ENCODE peak calls at places on chromosomes 11 and 22, in seven cellular contexts. One of them, this sample, is unnamed.

GRCh38 chr22:45865561-45866397 is 111.2 kb downstream of the WNT7B start:
- DNase-seq in neural crest cell: no peak
- DNase-seq in upper lobe of right lung: no peak
- DNase-seq in psoas muscle: no peak
- DNase-seq in dorsolateral prefrontal cortex: no peak
- DNase-seq in activated CD8-positive, alpha-beta memory T cell treated with anti-CD3 and anti-CD28 coated beads for 4 hours: no peak
- DNase-seq in stimulated activated CD4-positive, alpha-beta T cell treated with anti-CD3 and anti-CD28 coated beads, Interleukin-2, amount 100 ng/mL, for 48 hours: no peak
- DNase-seq in this sample: no peak

GRCh38 chr22:32557424-32557823 is 82.8 kb downstream of the FBXO7 start:
- DNase-seq in neural crest cell: no peak
- DNase-seq in upper lobe of right lung: no peak
- DNase-seq in psoas muscle: no peak
- DNase-seq in dorsolateral prefrontal cortex: no peak
- DNase-seq in activated CD8-positive, alpha-beta memory T cell treated with anti-CD3 and anti-CD28 coated beads for 4 hours: no peak
- DNase-seq in stimulated activated CD4-positive, alpha-beta T cell treated with anti-CD3 and anti-CD28 coated beads, Interleukin-2, amount 100 ng/mL, for 48 hours: no peak
- DNase-seq in this sample: no peak

GRCh38 chr11:14583252-14584105 is 60.1 kb upstream of the PDE3B start:
- DNase-seq in neural crest cell: no peak
- DNase-seq in upper lobe of right lung: no peak
- DNase-seq in psoas muscle: no peak
- DNase-seq in dorsolateral prefrontal cortex: no peak
- DNase-seq in activated CD8-positive, alpha-beta memory T cell treated with anti-CD3 and anti-CD28 coated beads for 4 hours: no peak
- DNase-seq in stimulated activated CD4-positive, alpha-beta T cell treated with anti-CD3 and anti-CD28 coated beads, Interleukin-2, amount 100 ng/mL, for 48 hours: no peak
- DNase-seq in this sample: no peak

GRCh38 chr11:17541330-17541885 is 2.8 kb downstream of the USH1C start:
- DNase-seq in neural crest cell: no peak
- DNase-seq in upper lobe of right lung: no peak
- DNase-seq in psoas muscle: peak; percentile 12
- DNase-seq in dorsolateral prefrontal cortex: no peak
- DNase-seq in activated CD8-positive, alpha-beta memory T cell treated with anti-CD3 and anti-CD28 coated beads for 4 hours: no peak
- DNase-seq in stimulated activated CD4-positive, alpha-beta T cell treated with anti-CD3 and anti-CD28 coated beads, Interleukin-2, amount 100 ng/mL, for 48 hours: no peak
- DNase-seq in this sample: no peak

GRCh38 chr11:111870113-111870512 is 1.3 kb downstream of the ALG9 start:
- DNase-seq in neural crest cell: no peak
- DNase-seq in upper lobe of right lung: no peak
- DNase-seq in psoas muscle: no peak
- DNase-seq in dorsolateral prefrontal cortex: no peak
- DNase-seq in activated CD8-positive, alpha-beta memory T cell treated with anti-CD3 and anti-CD28 coated beads for 4 hours: no peak
- DNase-seq in stimulated activated CD4-positive, alpha-beta T cell treated with anti-CD3 and anti-CD28 coated beads, Interleukin-2, amount 100 ng/mL, for 48 hours: no peak
- DNase-seq in this sample: no peak

GRCh38 chr11:3189193-3189843 is 24.2 kb upstream of the OSBPL5 start:
- DNase-seq in neural crest cell: no peak
- DNase-seq in upper lobe of right lung: no peak
- DNase-seq in psoas muscle: peak; percentile 20
- DNase-seq in dorsolateral prefrontal cortex: peak; percentile 15
- DNase-seq in activated CD8-positive, alpha-beta memory T cell treated with anti-CD3 and anti-CD28 coated beads for 4 hours: no peak
- DNase-seq in stimulated activated CD4-positive, alpha-beta T cell treated with anti-CD3 and anti-CD28 coated beads, Interleukin-2, amount 100 ng/mL, for 48 hours: no peak
- DNase-seq in this sample: no peak

GRCh38 chr11:107598225-107599139 is 7.5 kb downstream of the ELMOD1 start:
- DNase-seq in neural crest cell: no peak
- DNase-seq in upper lobe of right lung: peak; percentile 67
- DNase-seq in psoas muscle: peak; percentile 54
- DNase-seq in dorsolateral prefrontal cortex: no peak
- DNase-seq in activated CD8-positive, alpha-beta memory T cell treated with anti-CD3 and anti-CD28 coated beads for 4 hours: no peak
- DNase-seq in stimulated activated CD4-positive, alpha-beta T cell treated with anti-CD3 and anti-CD28 coated beads, Interleukin-2, amount 100 ng/mL, for 48 hours: no peak
- DNase-seq in this sample: peak; percentile 16

GRCh38 chr11:108432783-108433182 is 34.5 kb downstream of the C11orf65 start:
- DNase-seq in neural crest cell: no peak
- DNase-seq in upper lobe of right lung: no peak
- DNase-seq in psoas muscle: no peak
- DNase-seq in dorsolateral prefrontal cortex: no peak
- DNase-seq in activated CD8-positive, alpha-beta memory T cell treated with anti-CD3 and anti-CD28 coated beads for 4 hours: no peak
- DNase-seq in stimulated activated CD4-positive, alpha-beta T cell treated with anti-CD3 and anti-CD28 coated beads, Interleukin-2, amount 100 ng/mL, for 48 hours: no peak
- DNase-seq in this sample: no peak

GRCh38 chr11:37506516-37506915 is 908.5 kb upstream of the RAG2 start:
- DNase-seq in neural crest cell: no peak
- DNase-seq in upper lobe of right lung: no peak
- DNase-seq in psoas muscle: no peak
- DNase-seq in dorsolateral prefrontal cortex: no peak
- DNase-seq in activated CD8-positive, alpha-beta memory T cell treated with anti-CD3 and anti-CD28 coated beads for 4 hours: no peak
- DNase-seq in stimulated activated CD4-positive, alpha-beta T cell treated with anti-CD3 and anti-CD28 coated beads, Interleukin-2, amount 100 ng/mL, for 48 hours: no peak
- DNase-seq in this sample: peak; percentile 6

GRCh38 chr11:61962213-61963015 is 5.0 kb downstream of the FTH1 start:
- DNase-seq in neural crest cell: no peak
- DNase-seq in upper lobe of right lung: peak; percentile 52
- DNase-seq in psoas muscle: no peak
- DNase-seq in dorsolateral prefrontal cortex: peak; percentile 2
- DNase-seq in activated CD8-positive, alpha-beta memory T cell treated with anti-CD3 and anti-CD28 coated beads for 4 hours: no peak
- DNase-seq in stimulated activated CD4-positive, alpha-beta T cell treated with anti-CD3 and anti-CD28 coated beads, Interleukin-2, amount 100 ng/mL, for 48 hours: no peak
- DNase-seq in this sample: no peak

GRCh38 chr22:48628891-48629559 is 1198.6 kb downstream of the BRD1 start:
- DNase-seq in neural crest cell: no peak
- DNase-seq in upper lobe of right lung: no peak
- DNase-seq in psoas muscle: no peak
- DNase-seq in dorsolateral prefrontal cortex: no peak
- DNase-seq in activated CD8-positive, alpha-beta memory T cell treated with anti-CD3 and anti-CD28 coated beads for 4 hours: no peak
- DNase-seq in stimulated activated CD4-positive, alpha-beta T cell treated with anti-CD3 and anti-CD28 coated beads, Interleukin-2, amount 100 ng/mL, for 48 hours: no peak
- DNase-seq in this sample: no peak

GRCh38 chr11:83483808-83484207 is 197.6 kb upstream of the CCDC90B start:
- DNase-seq in neural crest cell: no peak
- DNase-seq in upper lobe of right lung: no peak
- DNase-seq in psoas muscle: no peak
- DNase-seq in dorsolateral prefrontal cortex: no peak
- DNase-seq in activated CD8-positive, alpha-beta memory T cell treated with anti-CD3 and anti-CD28 coated beads for 4 hours: no peak
- DNase-seq in stimulated activated CD4-positive, alpha-beta T cell treated with anti-CD3 and anti-CD28 coated beads, Interleukin-2, amount 100 ng/mL, for 48 hours: no peak
- DNase-seq in this sample: no peak

GRCh38 chr22:46122511-46122971 is 27.8 kb upstream of the PPARA start:
- DNase-seq in neural crest cell: peak; percentile 84
- DNase-seq in upper lobe of right lung: peak; percentile 88
- DNase-seq in psoas muscle: peak; percentile 90
- DNase-seq in dorsolateral prefrontal cortex: peak; percentile 79
- DNase-seq in activated CD8-positive, alpha-beta memory T cell treated with anti-CD3 and anti-CD28 coated beads for 4 hours: peak; percentile 38
- DNase-seq in stimulated activated CD4-positive, alpha-beta T cell treated with anti-CD3 and anti-CD28 coated beads, Interleukin-2, amount 100 ng/mL, for 48 hours: peak; percentile 64
- DNase-seq in this sample: peak; percentile 74

GRCh38 chr11:102323542-102324261 is 6.4 kb downstream of the BIRC3 start:
- DNase-seq in neural crest cell: no peak
- DNase-seq in upper lobe of right lung: no peak
- DNase-seq in psoas muscle: no peak
- DNase-seq in dorsolateral prefrontal cortex: no peak
- DNase-seq in activated CD8-positive, alpha-beta memory T cell treated with anti-CD3 and anti-CD28 coated beads for 4 hours: no peak
- DNase-seq in stimulated activated CD4-positive, alpha-beta T cell treated with anti-CD3 and anti-CD28 coated beads, Interleukin-2, amount 100 ng/mL, for 48 hours: no peak
- DNase-seq in this sample: no peak

GRCh38 chr22:26330971-26331625 is 98.0 kb upstream of the ASPHD2 start:
- DNase-seq in neural crest cell: peak; percentile 68
- DNase-seq in upper lobe of right lung: no peak
- DNase-seq in psoas muscle: peak; percentile 64
- DNase-seq in dorsolateral prefrontal cortex: peak; percentile 50
- DNase-seq in activated CD8-positive, alpha-beta memory T cell treated with anti-CD3 and anti-CD28 coated beads for 4 hours: peak; percentile 23
- DNase-seq in stimulated activated CD4-positive, alpha-beta T cell treated with anti-CD3 and anti-CD28 coated beads, Interleukin-2, amount 100 ng/mL, for 48 hours: peak; percentile 54
- DNase-seq in this sample: peak; percentile 50

GRCh38 chr11:115198301-115198700 is 305.9 kb downstream of the CADM1 start:
- DNase-seq in neural crest cell: no peak
- DNase-seq in upper lobe of right lung: no peak
- DNase-seq in psoas muscle: no peak
- DNase-seq in dorsolateral prefrontal cortex: no peak
- DNase-seq in activated CD8-positive, alpha-beta memory T cell treated with anti-CD3 and anti-CD28 coated beads for 4 hours: no peak
- DNase-seq in stimulated activated CD4-positive, alpha-beta T cell treated with anti-CD3 and anti-CD28 coated beads, Interleukin-2, amount 100 ng/mL, for 48 hours: no peak
- DNase-seq in this sample: no peak

GRCh38 chr11:518463-519202 is 11.6 kb upstream of the RNH1 start:
- DNase-seq in neural crest cell: peak; percentile 84
- DNase-seq in upper lobe of right lung: peak; percentile 96
- DNase-seq in psoas muscle: peak; percentile 98
- DNase-seq in dorsolateral prefrontal cortex: peak; percentile 67
- DNase-seq in activated CD8-positive, alpha-beta memory T cell treated with anti-CD3 and anti-CD28 coated beads for 4 hours: peak; percentile 72
- DNase-seq in stimulated activated CD4-positive, alpha-beta T cell treated with anti-CD3 and anti-CD28 coated beads, Interleukin-2, amount 100 ng/mL, for 48 hours: peak; percentile 98
- DNase-seq in this sample: peak; percentile 94

GRCh38 chr22:22712092-22712658 is 67.8 kb downstream of the GGTLC2 start:
- DNase-seq in neural crest cell: no peak
- DNase-seq in upper lobe of right lung: no peak
- DNase-seq in psoas muscle: no peak
- DNase-seq in dorsolateral prefrontal cortex: no peak
- DNase-seq in activated CD8-positive, alpha-beta memory T cell treated with anti-CD3 and anti-CD28 coated beads for 4 hours: no peak
- DNase-seq in stimulated activated CD4-positive, alpha-beta T cell treated with anti-CD3 and anti-CD28 coated beads, Interleukin-2, amount 100 ng/mL, for 48 hours: no peak
- DNase-seq in this sample: no peak

GRCh38 chr11:63490551-63491239 is at the start of gene PLAAT5:
- DNase-seq in neural crest cell: peak; percentile 36
- DNase-seq in upper lobe of right lung: peak; percentile 79
- DNase-seq in psoas muscle: peak; percentile 67
- DNase-seq in dorsolateral prefrontal cortex: no peak
- DNase-seq in activated CD8-positive, alpha-beta memory T cell treated with anti-CD3 and anti-CD28 coated beads for 4 hours: no peak
- DNase-seq in stimulated activated CD4-positive, alpha-beta T cell treated with anti-CD3 and anti-CD28 coated beads, Interleukin-2, amount 100 ng/mL, for 48 hours: no peak
- DNase-seq in this sample: peak; percentile 83

GRCh38 chr11:36447947-36448346 is 62.1 kb downstream of the TRAF6 start:
- DNase-seq in neural crest cell: no peak
- DNase-seq in upper lobe of right lung: no peak
- DNase-seq in psoas muscle: no peak
- DNase-seq in dorsolateral prefrontal cortex: no peak
- DNase-seq in activated CD8-positive, alpha-beta memory T cell treated with anti-CD3 and anti-CD28 coated beads for 4 hours: no peak
- DNase-seq in stimulated activated CD4-positive, alpha-beta T cell treated with anti-CD3 and anti-CD28 coated beads, Interleukin-2, amount 100 ng/mL, for 48 hours: no peak
- DNase-seq in this sample: no peak

This sample was measured in NB4.